ENCODE peak calls at places on chromosomes 1 and 21, in nine cellular contexts. A is kidney, Q is left lung, P is right lobe of liver, R is esophagus squamous epithelium, G is OCI-LY7, E is heart right ventricle, T is tibial artery, O is HCT116. M is an unnamed sample. For H3K4me1, the result is how much of the 10 kb centered on the place peaks cover.

GRCh38 chr1:184215274-184215925 is 163.9 kb downstream of the TSEN15 start:
- DNase-seq in A (no peak), Q (no peak), P (no peak), R (no peak), G (no peak), E (no peak), T (no peak), O (no peak), M (no peak)

GRCh38 chr1:10074059-10074854 is 41.5 kb downstream of the UBE4B start:
- DNase-seq in A (no peak), Q (peak), P (no peak), R (no peak), G (no peak), E (no peak), T (no peak), O (no peak), M (peak)

GRCh38 chr1:91741301-91741700 is 144.7 kb downstream of the TGFBR3 start:
- DNase-seq in A (no peak), Q (no peak), P (no peak), R (no peak), G (no peak), E (no peak), T (no peak), O (no peak), M (no peak)

GRCh38 chr1:21165076-21165475 is 11.6 kb downstream of the EIF4G3 start:
- DNase-seq in A (no peak), Q (no peak), P (no peak), R (no peak), G (no peak), E (no peak), T (no peak), O (no peak), M (no peak)

GRCh38 chr1:218529691-218530310 is 184.7 kb downstream of the TGFB2 start:
- DNase-seq in A (no peak), Q (no peak), P (no peak), R (no peak), G (no peak), E (no peak), T (no peak), O (no peak), M (no peak)

GRCh38 chr1:63663301-63663700 is 70.1 kb downstream of the PGM1 start:
- DNase-seq in A (no peak), Q (no peak), P (no peak), R (no peak), G (no peak), E (no peak), T (no peak), O (peak), M (no peak)

GRCh38 chr1:204320413-204320812 is 39.3 kb downstream of the PLEKHA6 start:
- DNase-seq in A (no peak), Q (no peak), P (no peak), R (no peak), G (no peak), E (no peak), T (no peak), O (no peak), M (no peak)

GRCh38 chr21:28235169-28235892 is 757.3 kb downstream of the LTN1 start:
- DNase-seq in A (no peak), Q (peak), P (no peak), R (no peak), G (no peak), E (no peak), T (peak), O (no peak), M (no peak)

GRCh38 chr1:17502326-17502778 is 37.1 kb upstream of the ARHGEF10L start:
- DNase-seq in A (peak), Q (peak), P (peak), R (no peak), G (peak), E (peak), T (peak), O (peak), M (no peak)
- TF ChIP-seq CTCF in A (peak), Q (peak), P (peak), R (peak), G (peak), E (peak), T (peak), O (peak), M (peak)

DNA sequence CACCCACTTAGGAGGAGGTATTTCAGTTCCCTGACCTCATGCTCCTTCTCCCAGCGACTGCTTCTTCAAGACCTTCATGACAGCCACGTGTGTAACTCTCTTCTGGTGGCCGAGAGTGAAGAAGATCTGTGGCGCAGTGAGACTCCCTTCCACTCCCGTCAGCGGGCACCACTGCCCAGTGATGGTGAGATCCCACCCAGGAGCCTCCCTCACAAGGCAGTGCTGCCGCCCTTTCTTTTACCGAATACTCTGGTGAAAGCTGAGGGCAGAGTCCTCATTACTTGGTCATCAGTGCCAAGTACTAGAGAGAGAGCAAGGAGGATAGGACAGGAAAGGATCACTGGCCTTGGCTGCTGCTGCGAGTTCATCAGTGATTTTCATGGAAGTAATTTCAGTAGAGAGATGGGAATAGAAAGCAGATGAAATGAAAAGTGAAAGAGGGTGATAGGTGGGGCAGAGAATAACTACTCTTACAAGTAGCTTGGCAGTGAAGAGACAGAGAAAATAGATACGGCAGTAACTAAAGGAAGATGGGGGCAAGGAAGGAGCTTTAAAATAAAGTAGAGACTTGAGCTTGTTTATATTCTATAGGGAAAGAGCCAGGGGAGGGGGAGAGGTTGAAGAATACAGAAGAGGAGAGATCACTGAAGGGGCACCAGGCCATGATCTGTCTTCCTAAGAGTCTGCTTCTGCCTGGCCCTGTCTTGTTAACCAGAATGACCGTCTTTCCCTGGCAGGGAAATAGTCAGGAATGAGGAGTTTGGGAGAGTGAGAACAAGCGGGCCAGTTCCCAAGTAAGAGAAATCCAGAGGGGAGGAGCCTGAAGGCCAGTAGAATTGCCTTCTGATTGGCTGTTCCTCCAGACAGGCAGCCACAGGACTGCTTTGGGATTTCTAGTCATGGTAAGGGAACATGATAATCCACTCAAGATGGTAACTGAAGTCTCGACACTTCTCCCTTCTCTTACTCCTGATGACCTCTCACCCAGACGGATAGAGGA is 18.3 kb downstream of the HYI start:
- DNase-seq in A (no peak), Q (no peak), P (no peak), R (no peak), G (no peak), E (peak), T (peak), O (no peak), M (no peak)
- H3K27ac ChIP-seq in A (no peak), Q (peak), P (no peak), R (peak), G (no peak), E (no peak), T (peak), O (no peak), M (no peak)

DNA sequence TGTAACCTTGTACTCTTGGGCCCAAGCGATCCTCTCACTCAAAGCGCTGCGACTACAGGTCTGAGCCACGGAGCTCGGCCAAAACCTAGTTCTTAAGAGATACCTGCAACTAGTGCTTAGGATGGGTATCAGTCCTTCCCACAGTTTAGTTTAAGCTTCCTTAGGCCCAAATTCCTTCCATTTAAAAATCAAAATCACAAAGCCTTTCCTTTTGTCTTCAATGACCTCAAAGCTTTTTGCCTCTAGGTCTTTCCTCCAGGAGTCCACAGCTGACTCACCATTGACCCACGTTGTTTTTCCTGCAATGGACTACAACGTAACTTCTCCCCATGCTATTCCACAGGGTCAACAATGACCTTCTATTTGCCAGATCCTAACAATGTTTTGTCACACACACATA is 64.0 kb downstream of the APP start:
- DNase-seq in A (no peak), Q (no peak), P (no peak), R (no peak), G (no peak), E (no peak), T (no peak), O (no peak), M (no peak)
- H3K4me1 ChIP-seq in A (under half), Q (under half), P (under half), R (under half), G (under half), E (under half), T (under half), O (under half), M (under half)

DNA sequence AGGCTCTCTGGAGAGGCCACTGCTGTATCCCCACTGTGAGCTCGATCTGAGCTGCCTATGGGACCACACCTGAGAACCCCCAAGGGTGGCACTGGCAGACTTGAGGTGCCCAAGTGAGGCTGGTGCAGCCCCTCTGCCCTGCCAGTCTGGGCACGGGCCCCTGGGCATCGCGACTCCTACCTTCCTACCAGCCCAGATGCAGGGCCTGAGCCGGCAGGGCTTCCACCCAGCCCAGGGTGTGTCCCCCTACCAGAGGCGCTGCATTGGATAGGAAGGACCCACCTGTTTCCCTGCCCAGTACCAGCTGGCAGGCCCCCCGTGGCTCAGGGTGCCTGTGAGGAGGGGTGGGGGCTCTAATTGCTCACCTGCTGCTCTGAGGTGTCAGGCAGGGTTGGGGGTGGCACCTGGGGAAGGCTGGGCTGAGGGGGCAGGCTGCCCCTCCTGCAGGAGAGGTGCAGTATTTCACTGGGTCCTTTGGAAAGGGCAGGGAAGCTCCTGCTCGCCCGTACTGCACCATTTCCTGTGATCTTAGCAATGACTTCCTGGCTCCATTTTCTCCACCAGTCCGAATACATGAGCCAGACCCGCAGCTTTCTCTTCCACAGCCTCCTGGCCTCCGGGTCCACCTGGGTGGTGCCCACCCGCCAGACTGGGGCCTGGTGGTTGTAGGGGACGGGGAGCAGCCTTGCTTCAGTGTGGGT is 11.8 kb downstream of the TP73 start:
- DNase-seq in A (peak), Q (no peak), P (peak), R (no peak), G (peak), E (no peak), T (peak), O (no peak), M (no peak)
- TF ChIP-seq CTCF in A (no peak), Q (no peak), P (no peak), R (no peak), G (no peak), E (no peak), T (no peak), O (no peak), M (no peak)

DNA sequence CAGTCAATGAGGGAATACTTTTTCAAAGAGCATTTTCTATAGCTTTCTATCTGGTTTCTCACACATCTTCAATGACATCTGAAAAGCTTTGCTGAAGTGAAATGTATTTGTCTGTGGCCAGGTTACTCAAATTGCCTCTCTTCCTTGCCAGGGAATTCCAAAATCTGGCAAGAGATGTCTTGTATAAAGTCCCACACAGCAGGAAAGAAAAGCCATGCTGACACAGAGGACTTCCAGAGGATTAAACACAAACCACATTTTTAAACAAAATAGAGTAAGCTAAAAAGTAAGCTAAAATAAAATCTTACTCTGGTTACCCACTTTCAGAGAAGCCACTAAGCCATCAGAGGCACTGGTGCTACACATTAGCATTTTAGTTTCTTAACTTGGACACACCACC is 93.1 kb upstream of the BCAR3 start:
- DNase-seq in A (no peak), Q (no peak), P (no peak), R (no peak), G (no peak), E (no peak), T (no peak), O (no peak), M (no peak)
- H3K27ac ChIP-seq in A (no peak), Q (no peak), P (no peak), R (no peak), G (no peak), E (no peak), T (no peak), O (no peak), M (peak)

M was measured in RWPE2.